ENCODE peak calls at places on chromosomes 1 and 21, in five cellular contexts. I, Q, O, M and X are unnamed samples.
A peak's percentile ranks its signal among the peaks of the same experiment; 100 is the strongest.

GRCh38 chr1:207810173-207810572 is 58.3 kb downstream of the CD46 start:
- DNase-seq in O (no peak), I (no peak), Q (no peak), M (no peak), X (no peak)

GRCh38 chr1:97577613-97578012 is 343.2 kb downstream of the DPYD start:
- DNase-seq in O (no peak), I (no peak), M (no peak), Q (no peak), X (no peak)

GRCh38 chr1:97540346-97540888 is 380.4 kb downstream of the DPYD start:
- DNase-seq in O (no peak), Q (no peak), M (no peak), I (no peak), X (no peak)

GRCh38 chr1:178614286-178614685 is 101.4 kb downstream of the TEX35 start:
- DNase-seq in I (no peak), O (no peak), Q (no peak), M (peak; percentile 11), X (no peak)

GRCh38 chr1:94660994-94661393 is 119.4 kb upstream of the F3 start:
- DNase-seq in Q (no peak), M (no peak), O (no peak), I (no peak), X (no peak)

GRCh38 chr1:181033128-181033798 is 520 bp upstream of the MR1 start:
- DNase-seq in Q (no peak), I (no peak), M (peak; percentile 72), O (no peak), X (peak; percentile 61)

GRCh38 chr1:101511501-101511900 is 274.7 kb downstream of the S1PR1 start:
- DNase-seq in Q (no peak), O (no peak), I (no peak), M (no peak), X (no peak)

GRCh38 chr1:35319988-35320713 is 51.6 kb downstream of the ZMYM4 start:
- DNase-seq in I (no peak), M (no peak), O (no peak), Q (no peak), X (peak; percentile 15)

GRCh38 chr1:74505133-74505532 is 7.3 kb downstream of the LRRC53 start:
- DNase-seq in I (no peak), Q (no peak), O (no peak), M (no peak), X (no peak)

GRCh38 chr1:230125633-230126528 is 58.8 kb downstream of the GALNT2 start:
- DNase-seq in O (no peak), Q (no peak), I (no peak), M (no peak), X (no peak)

GRCh38 chr1:90402893-90403849 is 313.9 kb downstream of the BARHL2 start:
- DNase-seq in M (peak; percentile 3), Q (no peak), I (no peak), O (no peak), X (peak; percentile 99)

GRCh38 chr21:38794978-38795377 is 10.8 kb upstream of the ETS2 start:
- DNase-seq in M (no peak), O (peak; percentile 70), Q (no peak), I (no peak), X (no peak)

GRCh38 chr1:207991331-207991914 is 80.5 kb upstream of the CD34 start:
- DNase-seq in M (no peak), I (peak; percentile 13), Q (no peak), O (no peak), X (no peak)

GRCh38 chr21:45050361-45050785 is 24.0 kb upstream of the ADARB1 start:
- DNase-seq in O (no peak), M (no peak), Q (peak; percentile 92), I (no peak), X (no peak)

GRCh38 chr1:203871114-203871875 is 9.9 kb downstream of the SNRPE start:
- DNase-seq in O (no peak), I (no peak), Q (no peak), M (peak; percentile 56), X (no peak)

GRCh38 chr21:46063227-46063626 is 34.7 kb upstream of the COL6A2 start:
- DNase-seq in M (no peak), I (peak; percentile 58), O (no peak), Q (peak; percentile 10), X (no peak)

GRCh38 chr1:174222166-174222949 is 63.0 kb downstream of the RABGAP1L start:
- DNase-seq in I (no peak), M (no peak), Q (no peak), O (no peak), X (peak; percentile 98)

GRCh38 chr1:171799166-171799565 is 17.7 kb downstream of the METTL13 start:
- DNase-seq in I (no peak), O (no peak), M (no peak), Q (no peak), X (peak; percentile 26)

GRCh38 chr1:154419620-154420020 is 14.5 kb downstream of the IL6R start:
- DNase-seq in I (peak; percentile 97), O (peak; percentile 72), Q (peak; percentile 96), M (no peak), X (peak; percentile 94)

GRCh38 chr1:168918860-168919741 is 187.4 kb upstream of the ATP1B1 start:
- DNase-seq in O (no peak), I (no peak), M (no peak), Q (no peak), X (peak; percentile 14)

GRCh38 chr1:33710989-33711388 is 152.9 kb upstream of the HMGB4 start:
- DNase-seq in I (no peak), O (no peak), M (no peak), Q (no peak), X (no peak)

GRCh38 chr1:181206513-181206912 is 118.0 kb downstream of the IER5 start:
- DNase-seq in Q (no peak), M (no peak), O (no peak), I (no peak), X (no peak)

GRCh38 chr1:243658596-243659105 is 191.4 kb downstream of the AKT3 start:
- DNase-seq in M (no peak), O (no peak), Q (no peak), I (no peak), X (no peak)

GRCh38 chr1:223228201-223228600 is 85.2 kb upstream of the TLR5 start:
- DNase-seq in M (no peak), I (no peak), Q (no peak), O (no peak), X (no peak)

GRCh38 chr1:175272361-175272760 is 79.8 kb upstream of the KIAA0040 start:
- DNase-seq in M (no peak), I (no peak), O (no peak), Q (no peak), X (no peak)

GRCh38 chr1:176904057-176904815 is 260.3 kb downstream of the ASTN1 start:
- DNase-seq in Q (no peak), I (no peak), M (no peak), O (no peak), X (no peak)

GRCh38 chr1:31880957-31881697 is 57.0 kb downstream of the PTP4A2 start:
- DNase-seq in M (no peak), I (no peak), Q (no peak), O (no peak), X (no peak)

GRCh38 chr1:204192589-204193352 is 3.5 kb downstream of the KISS1 start:
- DNase-seq in I (no peak), O (no peak), Q (no peak), M (no peak), X (no peak)

GRCh38 chr21:45975017-45975595 is 6.5 kb upstream of the COL6A1 start:
- DNase-seq in O (peak; percentile 60), M (no peak), I (peak; percentile 82), Q (peak; percentile 71), X (no peak)

GRCh38 chr1:29249170-29249691 is 12.9 kb downstream of the PTPRU start:
- DNase-seq in I (no peak), M (no peak), O (no peak), Q (no peak), X (peak; percentile 57)

GRCh38 chr1:18246543-18246942 is 138.9 kb downstream of the IGSF21 start:
- DNase-seq in I (no peak), M (peak; percentile 30), O (no peak), Q (no peak), X (no peak)

GRCh38 chr1:205294175-205294913 is 27.2 kb downstream of the NUAK2 start:
- DNase-seq in I (no peak), M (peak; percentile 55), O (no peak), Q (no peak), X (no peak)

GRCh38 chr1:36984026-36984425 is 50.3 kb downstream of the GRIK3 start:
- DNase-seq in O (no peak), M (no peak), I (no peak), Q (no peak), X (no peak)
- H3K4me3 ChIP-seq in O (no peak overlapping the region), M (no peak overlapping the region), I (no peak overlapping the region), Q (no peak overlapping the region), X (no peak overlapping the region)

DNA sequence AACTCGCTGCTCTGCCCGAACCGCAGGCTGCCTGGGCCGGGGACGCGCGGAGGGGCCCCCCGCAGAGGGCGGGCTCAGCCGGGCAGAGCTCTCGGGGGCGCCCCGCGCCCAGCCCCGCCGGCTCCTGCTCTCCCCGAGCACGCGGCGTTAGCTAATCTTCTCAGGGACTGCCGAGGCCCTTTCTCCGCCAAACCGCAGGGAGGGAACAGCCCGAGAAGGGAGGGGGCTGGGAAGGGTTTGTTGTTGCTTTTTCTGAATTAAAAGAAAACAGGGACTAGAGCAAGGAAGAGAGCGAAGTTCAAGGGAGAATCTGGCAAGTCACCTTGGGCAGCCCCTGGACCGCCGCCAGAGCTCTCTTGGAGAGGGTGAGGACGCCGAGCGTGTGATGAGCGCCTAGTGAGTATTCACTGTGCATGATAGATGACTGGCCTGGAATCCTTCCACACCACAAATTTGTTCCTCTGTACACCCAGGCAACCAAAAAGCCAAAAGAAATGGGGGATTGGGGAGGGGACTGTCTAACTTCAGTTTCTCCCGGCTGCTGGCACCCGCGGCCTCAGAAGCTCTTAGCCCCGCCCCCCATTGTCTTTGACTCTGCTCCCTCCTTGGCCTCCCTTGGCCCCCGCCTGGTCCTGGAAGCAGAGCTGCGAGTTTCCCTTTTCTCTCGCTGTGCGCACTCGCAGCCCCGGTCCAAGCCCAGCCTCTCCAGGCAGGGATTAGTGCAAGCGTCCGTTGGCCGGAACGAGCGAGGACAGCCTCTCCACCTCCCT is 19.7 kb upstream of the LMX1A start:
- DNase-seq in Q (peak; percentile 92), I (peak; percentile 90), O (peak; percentile 76), M (peak; percentile 35), X (no peak)
- H3K4me3 ChIP-seq in Q (peak overlapping the region; percentile 63), I (peak overlapping the region; percentile 34), O (no peak overlapping the region), M (no peak overlapping the region), X (peak overlapping the region; percentile 23)

DNA sequence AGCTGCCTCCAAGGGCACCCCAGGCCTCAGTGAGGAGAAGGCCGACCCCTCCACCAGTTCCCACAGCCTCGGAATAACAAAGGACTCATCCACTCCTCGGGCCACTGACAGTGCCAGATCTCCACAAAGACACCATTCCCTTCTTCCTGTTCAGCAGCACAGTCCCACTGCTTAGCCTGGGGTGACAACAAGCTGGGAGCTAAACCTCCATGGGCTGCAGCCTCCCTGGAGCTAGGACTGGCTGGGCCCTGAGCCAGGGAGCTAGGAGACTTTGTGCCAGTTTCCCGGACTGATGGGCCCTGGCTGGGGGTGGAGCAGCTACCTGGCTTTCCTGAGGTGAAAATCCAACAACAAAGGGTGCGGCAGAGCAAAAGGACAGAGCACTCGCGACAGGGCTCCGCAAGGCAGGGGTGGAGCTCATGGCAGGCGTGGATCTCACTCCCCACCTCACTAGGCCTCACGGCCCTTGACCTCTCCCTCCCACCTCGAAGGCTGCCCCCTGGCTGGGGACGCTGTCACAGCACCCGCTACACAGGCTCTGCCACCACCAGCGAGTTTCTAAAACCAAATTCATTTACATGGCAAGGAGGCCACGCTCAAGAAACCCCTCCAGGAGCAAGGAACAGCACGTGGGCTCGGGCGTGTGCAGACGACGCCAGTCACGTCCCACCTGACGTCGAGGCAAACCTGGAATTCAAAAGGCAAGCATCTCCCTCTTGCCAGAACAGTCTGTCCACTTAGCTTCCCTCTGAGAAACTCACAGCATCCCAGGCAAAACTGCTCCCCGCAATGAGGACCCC is 13.8 kb downstream of the SLC35E2B start:
- DNase-seq in I (no peak), Q (peak; percentile 34), M (peak; percentile 41), O (peak; percentile 89), X (no peak)
- H3K4me3 ChIP-seq in I (no peak overlapping the region), Q (no peak overlapping the region), M (no peak overlapping the region), O (no peak overlapping the region), X (no peak overlapping the region)

GRCh38 chr1:10771789-10772188 is 24.7 kb downstream of the CASZ1 start:
- DNase-seq in Q (peak; percentile 50), M (no peak), I (no peak), O (peak; percentile 47), X (no peak)
- H3K4me3 ChIP-seq in Q (no peak overlapping the region), M (no peak overlapping the region), I (no peak overlapping the region), O (no peak overlapping the region), X (no peak overlapping the region)